ENCODE peak calls at places on chromosomes 5 and 9, in six cellular contexts. One of them, this sample, is unnamed.

GRCh38 chr9:133356391-133357091 is at the start of the genes SURF1 and SURF2:
- DNase-seq in SK-N-SH: peak; percentile 97
- DNase-seq in mammary epithelial cell: peak; percentile 76
- DNase-seq in prostate gland: peak; percentile 84
- DNase-seq in MM.1S: peak; percentile 89
- DNase-seq in HCT116: no peak
- DNase-seq in this sample: peak; percentile 94

GRCh38 chr5:40240111-40240510 is 439.6 kb upstream of the PTGER4 start:
- DNase-seq in SK-N-SH: no peak
- DNase-seq in mammary epithelial cell: peak; percentile 55
- DNase-seq in prostate gland: no peak
- DNase-seq in MM.1S: no peak
- DNase-seq in HCT116: no peak
- DNase-seq in this sample: no peak

GRCh38 chr9:38024036-38024681 is 44.9 kb downstream of the SHB start:
- DNase-seq in SK-N-SH: no peak
- DNase-seq in mammary epithelial cell: peak; percentile 94
- DNase-seq in prostate gland: peak; percentile 83
- DNase-seq in MM.1S: no peak
- DNase-seq in HCT116: no peak
- DNase-seq in this sample: peak; percentile 75

GRCh38 chr5:146967646-146968045 is 89.1 kb upstream of the PPP2R2B start:
- DNase-seq in SK-N-SH: no peak
- DNase-seq in mammary epithelial cell: no peak
- DNase-seq in prostate gland: no peak
- DNase-seq in MM.1S: no peak
- DNase-seq in HCT116: no peak
- DNase-seq in this sample: no peak

GRCh38 chr5:131488463-131488862 is 146.6 kb downstream of the RAPGEF6 start:
- DNase-seq in SK-N-SH: no peak
- DNase-seq in mammary epithelial cell: no peak
- DNase-seq in prostate gland: no peak
- DNase-seq in MM.1S: peak; percentile 55
- DNase-seq in HCT116: no peak
- DNase-seq in this sample: peak; percentile 13

GRCh38 chr9:117021881-117022280 is 334.8 kb downstream of the TRIM32 start:
- DNase-seq in SK-N-SH: no peak
- DNase-seq in mammary epithelial cell: no peak
- DNase-seq in prostate gland: no peak
- DNase-seq in MM.1S: no peak
- DNase-seq in HCT116: no peak
- DNase-seq in this sample: no peak

GRCh38 chr9:114004221-114004716 is 73.8 kb downstream of the AMBP start:
- DNase-seq in SK-N-SH: no peak
- DNase-seq in mammary epithelial cell: no peak
- DNase-seq in prostate gland: no peak
- DNase-seq in MM.1S: no peak
- DNase-seq in HCT116: no peak
- DNase-seq in this sample: peak; percentile 68

GRCh38 chr5:32315221-32316014 is 2.7 kb upstream of the MTMR12 start:
- DNase-seq in SK-N-SH: no peak
- DNase-seq in mammary epithelial cell: no peak
- DNase-seq in prostate gland: no peak
- DNase-seq in MM.1S: no peak
- DNase-seq in HCT116: no peak
- DNase-seq in this sample: no peak

GRCh38 chr5:62315376-62316049 is 9.5 kb downstream of the KIF2A start:
- DNase-seq in SK-N-SH: no peak
- DNase-seq in mammary epithelial cell: no peak
- DNase-seq in prostate gland: no peak
- DNase-seq in MM.1S: no peak
- DNase-seq in HCT116: no peak
- DNase-seq in this sample: no peak

GRCh38 chr9:136145580-136145979 is 26.9 kb upstream of the TMEM250 start:
- DNase-seq in SK-N-SH: no peak
- DNase-seq in mammary epithelial cell: no peak
- DNase-seq in prostate gland: no peak
- DNase-seq in MM.1S: no peak
- DNase-seq in HCT116: no peak
- DNase-seq in this sample: no peak

GRCh38 chr9:17219261-17219660 is 84.4 kb downstream of the CNTLN start:
- DNase-seq in SK-N-SH: no peak
- DNase-seq in mammary epithelial cell: no peak
- DNase-seq in prostate gland: no peak
- DNase-seq in MM.1S: no peak
- DNase-seq in HCT116: no peak
- DNase-seq in this sample: peak; percentile 23

GRCh38 chr5:88503065-88503394 is 234.4 kb upstream of the TMEM161B start:
- DNase-seq in SK-N-SH: no peak
- DNase-seq in mammary epithelial cell: no peak
- DNase-seq in prostate gland: no peak
- DNase-seq in MM.1S: no peak
- DNase-seq in HCT116: no peak
- DNase-seq in this sample: no peak

GRCh38 chr5:100448250-100448649 is 86.9 kb upstream of the FAM174A start:
- DNase-seq in SK-N-SH: no peak
- DNase-seq in mammary epithelial cell: no peak
- DNase-seq in prostate gland: no peak
- DNase-seq in MM.1S: no peak
- DNase-seq in HCT116: no peak
- DNase-seq in this sample: no peak

GRCh38 chr9:136961279-136962065 is 9.4 kb downstream of the LCN12 start:
- DNase-seq in SK-N-SH: peak; percentile 66
- DNase-seq in mammary epithelial cell: no peak
- DNase-seq in prostate gland: peak; percentile 59
- DNase-seq in MM.1S: no peak
- DNase-seq in HCT116: no peak
- DNase-seq in this sample: peak; percentile 26

GRCh38 chr5:10421841-10422691 is 19.6 kb upstream of the ROPN1L start:
- DNase-seq in SK-N-SH: no peak
- DNase-seq in mammary epithelial cell: no peak
- DNase-seq in prostate gland: no peak
- DNase-seq in MM.1S: no peak
- DNase-seq in HCT116: no peak
- DNase-seq in this sample: peak; percentile 50

GRCh38 chr5:97041239-97041638 is 101.2 kb downstream of the LIX1 start:
- DNase-seq in SK-N-SH: no peak
- DNase-seq in mammary epithelial cell: no peak
- DNase-seq in prostate gland: no peak
- DNase-seq in MM.1S: no peak
- DNase-seq in HCT116: no peak
- DNase-seq in this sample: no peak

GRCh38 chr9:4979224-4979623 is 5.8 kb upstream of the JAK2 start:
- DNase-seq in SK-N-SH: no peak
- DNase-seq in mammary epithelial cell: no peak
- DNase-seq in prostate gland: no peak
- DNase-seq in MM.1S: no peak
- DNase-seq in HCT116: no peak
- DNase-seq in this sample: no peak

DNA sequence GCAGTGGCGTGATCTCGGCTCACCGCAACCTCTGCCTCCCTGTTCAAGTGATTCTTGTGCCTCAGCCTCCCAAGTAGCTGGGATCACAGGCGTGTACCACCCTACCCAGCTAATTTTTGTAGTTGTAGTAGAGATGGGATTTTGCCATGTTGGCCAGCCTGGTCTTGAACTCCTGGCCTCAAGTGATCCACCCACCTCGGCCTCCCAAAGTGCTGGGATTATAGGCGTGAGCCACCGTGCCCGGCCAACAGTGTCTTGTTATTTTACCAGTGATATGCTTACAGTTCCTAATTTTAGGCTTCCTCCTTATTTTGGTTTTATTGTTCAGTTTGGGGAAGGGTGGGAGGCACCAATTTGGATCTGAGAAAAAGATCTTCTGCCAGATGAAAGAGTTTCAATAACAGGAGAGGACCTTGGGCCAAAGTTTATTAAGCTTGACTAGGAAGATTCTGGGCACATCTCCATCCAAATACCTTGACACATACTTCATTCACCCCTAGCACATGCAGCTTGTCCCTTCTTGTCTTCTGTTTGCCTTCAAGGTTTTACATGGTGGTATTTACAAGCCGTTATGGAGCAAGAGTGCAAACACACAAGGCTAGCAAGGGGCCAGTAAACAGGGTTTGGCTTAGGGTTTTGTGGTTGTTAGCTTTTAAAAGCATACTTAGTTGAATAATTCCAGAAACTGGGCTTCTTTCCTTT is 168.1 kb upstream of the DMRT1 start:
- DNase-seq in SK-N-SH: no peak
- DNase-seq in mammary epithelial cell: peak; percentile 88
- DNase-seq in prostate gland: peak; percentile 82
- DNase-seq in MM.1S: no peak
- DNase-seq in HCT116: no peak
- DNase-seq in this sample: no peak
- H3K27ac ChIP-seq in SK-N-SH: no peak overlapping the region
- H3K27ac ChIP-seq in mammary epithelial cell: peak overlapping the region; percentile 96
- H3K27ac ChIP-seq in prostate gland: peak overlapping the region; percentile 59
- H3K27ac ChIP-seq in MM.1S: no peak overlapping the region
- H3K27ac ChIP-seq in HCT116: no peak overlapping the region
- H3K27ac ChIP-seq in this sample: no peak overlapping the region

GRCh38 chr9:21096901-21097255 is 19.1 kb upstream of the IFNB1 start:
- DNase-seq in SK-N-SH: no peak
- DNase-seq in mammary epithelial cell: no peak
- DNase-seq in prostate gland: no peak
- DNase-seq in MM.1S: no peak
- DNase-seq in HCT116: no peak
- DNase-seq in this sample: no peak

GRCh38 chr9:21102311-21102710 is 24.6 kb upstream of the IFNB1 start:
- DNase-seq in SK-N-SH: no peak
- DNase-seq in mammary epithelial cell: no peak
- DNase-seq in prostate gland: no peak
- DNase-seq in MM.1S: no peak
- DNase-seq in HCT116: no peak
- DNase-seq in this sample: no peak

GRCh38 chr9:21095561-21095960 is 17.8 kb upstream of the IFNB1 start:
- DNase-seq in SK-N-SH: no peak
- DNase-seq in mammary epithelial cell: no peak
- DNase-seq in prostate gland: no peak
- DNase-seq in MM.1S: no peak
- DNase-seq in HCT116: no peak
- DNase-seq in this sample: no peak

GRCh38 chr9:21097817-21098216 is 20.1 kb upstream of the IFNB1 start:
- DNase-seq in SK-N-SH: no peak
- DNase-seq in mammary epithelial cell: no peak
- DNase-seq in prostate gland: no peak
- DNase-seq in MM.1S: no peak
- DNase-seq in HCT116: no peak
- DNase-seq in this sample: no peak

DNA sequence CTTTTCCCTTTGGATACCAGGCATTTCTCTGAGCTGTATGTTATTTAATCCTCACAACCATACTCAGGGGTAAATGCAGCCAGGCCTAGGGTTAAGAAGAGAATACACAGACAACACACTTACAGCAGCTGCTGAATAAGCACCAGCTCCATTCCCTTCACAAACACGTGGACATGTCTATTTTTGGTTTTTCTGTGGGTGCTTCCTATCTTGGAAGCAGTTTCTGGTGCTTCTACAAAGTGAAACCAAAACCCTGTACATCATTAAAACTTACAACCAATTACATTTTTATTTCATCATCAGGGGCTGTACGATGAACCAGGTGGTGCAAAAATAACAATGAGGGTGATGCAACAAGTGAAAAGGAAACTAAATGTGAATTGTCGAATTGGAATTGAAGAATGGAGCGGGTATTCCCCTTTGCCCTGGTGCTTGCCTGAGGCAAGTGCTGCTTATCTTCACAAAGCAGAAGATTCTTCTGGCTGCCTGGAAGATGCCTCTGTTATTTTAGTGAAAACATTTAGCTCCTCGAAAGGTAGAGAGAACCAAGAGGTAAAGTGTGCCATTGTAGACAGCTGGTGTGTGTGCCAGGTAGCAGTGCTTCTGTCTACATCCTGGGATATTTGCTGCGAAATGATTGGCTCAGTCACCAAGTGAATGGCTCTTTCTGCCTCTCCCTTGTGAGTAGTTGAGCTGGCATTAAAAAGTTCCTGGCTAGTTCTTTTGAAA is 18.6 kb upstream of the IFNB1 start:
- DNase-seq in SK-N-SH: no peak
- DNase-seq in mammary epithelial cell: peak; percentile 82
- DNase-seq in prostate gland: no peak
- DNase-seq in MM.1S: peak; percentile 70
- DNase-seq in HCT116: no peak
- DNase-seq in this sample: peak; percentile 70
- H3K4me3 ChIP-seq in SK-N-SH: no peak overlapping the region
- H3K4me3 ChIP-seq in mammary epithelial cell: peak overlapping the region; percentile 21
- H3K4me3 ChIP-seq in prostate gland: peak overlapping the region; percentile 3
- H3K4me3 ChIP-seq in MM.1S: peak overlapping the region; percentile 24
- H3K4me3 ChIP-seq in HCT116: no peak overlapping the region
- H3K4me3 ChIP-seq in this sample: no peak overlapping the region

GRCh38 chr9:33460854-33461253 is 12.9 kb downstream of the NOL6 start:
- DNase-seq in SK-N-SH: no peak
- DNase-seq in mammary epithelial cell: no peak
- DNase-seq in prostate gland: no peak
- DNase-seq in MM.1S: no peak
- DNase-seq in HCT116: no peak
- DNase-seq in this sample: no peak

GRCh38 chr9:33464045-33464636 is 9.6 kb downstream of the NOL6 start:
- DNase-seq in SK-N-SH: peak; percentile 7
- DNase-seq in mammary epithelial cell: no peak
- DNase-seq in prostate gland: peak; percentile 44
- DNase-seq in MM.1S: no peak
- DNase-seq in HCT116: no peak
- DNase-seq in this sample: no peak

GRCh38 chr9:33459115-33459514 is 11.7 kb upstream of the AQP3 start:
- DNase-seq in SK-N-SH: no peak
- DNase-seq in mammary epithelial cell: no peak
- DNase-seq in prostate gland: no peak
- DNase-seq in MM.1S: no peak
- DNase-seq in HCT116: no peak
- DNase-seq in this sample: no peak

GRCh38 chr9:33463151-33463550 is 10.6 kb downstream of the NOL6 start:
- DNase-seq in SK-N-SH: no peak
- DNase-seq in mammary epithelial cell: no peak
- DNase-seq in prostate gland: no peak
- DNase-seq in MM.1S: no peak
- DNase-seq in HCT116: no peak
- DNase-seq in this sample: no peak

DNA sequence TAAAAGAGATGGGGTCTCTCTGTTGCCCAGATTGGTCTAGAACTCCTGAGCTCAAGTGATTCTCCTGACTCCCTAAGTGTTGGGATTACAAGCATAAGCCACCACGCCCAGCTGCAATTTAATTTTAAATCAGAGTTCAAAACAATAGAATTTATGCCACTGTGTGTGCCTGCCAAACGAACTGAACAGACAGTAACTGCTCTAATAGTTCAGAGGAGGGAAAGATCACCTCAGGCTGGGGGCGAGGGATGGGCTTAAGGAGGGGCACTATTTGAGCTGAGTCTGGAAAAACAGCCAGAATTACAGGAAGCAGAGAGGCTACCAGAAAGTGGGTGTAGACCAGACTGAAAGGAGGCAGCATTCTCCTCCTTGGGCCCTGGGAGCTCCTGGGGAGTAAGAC is 12.2 kb downstream of the NOL6 start:
- DNase-seq in SK-N-SH: no peak
- DNase-seq in mammary epithelial cell: no peak
- DNase-seq in prostate gland: no peak
- DNase-seq in MM.1S: no peak
- DNase-seq in HCT116: no peak
- DNase-seq in this sample: no peak
- H3K36me3 ChIP-seq in SK-N-SH: peaks cover 23% of the 10 kb centered on the region
- H3K36me3 ChIP-seq in mammary epithelial cell: peaks cover 30% of the 10 kb centered on the region
- H3K36me3 ChIP-seq in prostate gland: peaks cover 5% of the 10 kb centered on the region
- H3K36me3 ChIP-seq in MM.1S: peaks cover 4% of the 10 kb centered on the region
- H3K36me3 ChIP-seq in HCT116: peaks cover 51% of the 10 kb centered on the region
- H3K36me3 ChIP-seq in this sample: peaks cover 33% of the 10 kb centered on the region

GRCh38 chr5:373710-374602 is 52.4 kb downstream of the AHRR start:
- DNase-seq in SK-N-SH: peak; percentile 91
- DNase-seq in mammary epithelial cell: peak; percentile 20
- DNase-seq in prostate gland: peak; percentile 1
- DNase-seq in MM.1S: no peak
- DNase-seq in HCT116: no peak
- DNase-seq in this sample: peak; percentile 66
- H3K27ac ChIP-seq in SK-N-SH: no peak overlapping the region
- H3K27ac ChIP-seq in mammary epithelial cell: no peak overlapping the region
- H3K27ac ChIP-seq in prostate gland: no peak overlapping the region
- H3K27ac ChIP-seq in MM.1S: no peak overlapping the region
- H3K27ac ChIP-seq in HCT116: peak overlapping the region; percentile 56
- H3K27ac ChIP-seq in this sample: no peak overlapping the region

This sample was measured in cardiac muscle cell.